ENCODE peak calls at places on chromosomes 2 and 18, in six cellular contexts. One of them, this sample, is unnamed.

GRCh38 chr2:203873461-203873860 is 5.9 kb downstream of the CTLA4 start:
- DNase-seq in left ventricle myocardium superior: no peak
- DNase-seq in activated CD4-positive, CD25-positive, alpha-beta regulatory T cell treated with anti-CD3 and anti-CD28 coated beads, Interleukin-2, amount 50 U/mL, for 72 hours: no peak
- DNase-seq in activated naive CD8-positive, alpha-beta T cell treated with anti-CD3 and anti-CD28 coated beads, Interleukin-2, amount 50 U/mL, for 24 hours: no peak
- DNase-seq in KG1: no peak
- DNase-seq in NCI-H2171 treated with DMSO at 0.1 percent for 48 hours: no peak
- DNase-seq in this sample: no peak

GRCh38 chr2:28030600-28030999 is 140.1 kb downstream of the BABAM2 start:
- DNase-seq in left ventricle myocardium superior: no peak
- DNase-seq in activated CD4-positive, CD25-positive, alpha-beta regulatory T cell treated with anti-CD3 and anti-CD28 coated beads, Interleukin-2, amount 50 U/mL, for 72 hours: no peak
- DNase-seq in activated naive CD8-positive, alpha-beta T cell treated with anti-CD3 and anti-CD28 coated beads, Interleukin-2, amount 50 U/mL, for 24 hours: no peak
- DNase-seq in KG1: no peak
- DNase-seq in NCI-H2171 treated with DMSO at 0.1 percent for 48 hours: no peak
- DNase-seq in this sample: no peak

GRCh38 chr18:335741-336140 is 67.9 kb upstream of the THOC1 start:
- DNase-seq in left ventricle myocardium superior: no peak
- DNase-seq in activated CD4-positive, CD25-positive, alpha-beta regulatory T cell treated with anti-CD3 and anti-CD28 coated beads, Interleukin-2, amount 50 U/mL, for 72 hours: no peak
- DNase-seq in activated naive CD8-positive, alpha-beta T cell treated with anti-CD3 and anti-CD28 coated beads, Interleukin-2, amount 50 U/mL, for 24 hours: no peak
- DNase-seq in KG1: no peak
- DNase-seq in NCI-H2171 treated with DMSO at 0.1 percent for 48 hours: no peak
- DNase-seq in this sample: peak; percentile 66

GRCh38 chr2:60759654-60760053 is 3.6 kb downstream of the PAPOLG start:
- DNase-seq in left ventricle myocardium superior: no peak
- DNase-seq in activated CD4-positive, CD25-positive, alpha-beta regulatory T cell treated with anti-CD3 and anti-CD28 coated beads, Interleukin-2, amount 50 U/mL, for 72 hours: no peak
- DNase-seq in activated naive CD8-positive, alpha-beta T cell treated with anti-CD3 and anti-CD28 coated beads, Interleukin-2, amount 50 U/mL, for 24 hours: no peak
- DNase-seq in KG1: no peak
- DNase-seq in NCI-H2171 treated with DMSO at 0.1 percent for 48 hours: no peak
- DNase-seq in this sample: no peak

GRCh38 chr2:149767516-149767974 is 180.0 kb upstream of the MMADHC start:
- DNase-seq in left ventricle myocardium superior: no peak
- DNase-seq in activated CD4-positive, CD25-positive, alpha-beta regulatory T cell treated with anti-CD3 and anti-CD28 coated beads, Interleukin-2, amount 50 U/mL, for 72 hours: no peak
- DNase-seq in activated naive CD8-positive, alpha-beta T cell treated with anti-CD3 and anti-CD28 coated beads, Interleukin-2, amount 50 U/mL, for 24 hours: no peak
- DNase-seq in KG1: no peak
- DNase-seq in NCI-H2171 treated with DMSO at 0.1 percent for 48 hours: peak; percentile 15
- DNase-seq in this sample: no peak

GRCh38 chr2:28102455-28102874 is 211.9 kb downstream of the BABAM2 start:
- DNase-seq in left ventricle myocardium superior: no peak
- DNase-seq in activated CD4-positive, CD25-positive, alpha-beta regulatory T cell treated with anti-CD3 and anti-CD28 coated beads, Interleukin-2, amount 50 U/mL, for 72 hours: no peak
- DNase-seq in activated naive CD8-positive, alpha-beta T cell treated with anti-CD3 and anti-CD28 coated beads, Interleukin-2, amount 50 U/mL, for 24 hours: no peak
- DNase-seq in KG1: no peak
- DNase-seq in NCI-H2171 treated with DMSO at 0.1 percent for 48 hours: no peak
- DNase-seq in this sample: no peak

GRCh38 chr2:232545511-232546375 is 4.6 kb downstream of the TIGD1 start:
- DNase-seq in left ventricle myocardium superior: no peak
- DNase-seq in activated CD4-positive, CD25-positive, alpha-beta regulatory T cell treated with anti-CD3 and anti-CD28 coated beads, Interleukin-2, amount 50 U/mL, for 72 hours: no peak
- DNase-seq in activated naive CD8-positive, alpha-beta T cell treated with anti-CD3 and anti-CD28 coated beads, Interleukin-2, amount 50 U/mL, for 24 hours: no peak
- DNase-seq in KG1: no peak
- DNase-seq in NCI-H2171 treated with DMSO at 0.1 percent for 48 hours: no peak
- DNase-seq in this sample: no peak

GRCh38 chr2:20897047-20897446 is 74.1 kb upstream of the LDAH start:
- DNase-seq in left ventricle myocardium superior: no peak
- DNase-seq in activated CD4-positive, CD25-positive, alpha-beta regulatory T cell treated with anti-CD3 and anti-CD28 coated beads, Interleukin-2, amount 50 U/mL, for 72 hours: no peak
- DNase-seq in activated naive CD8-positive, alpha-beta T cell treated with anti-CD3 and anti-CD28 coated beads, Interleukin-2, amount 50 U/mL, for 24 hours: no peak
- DNase-seq in KG1: no peak
- DNase-seq in NCI-H2171 treated with DMSO at 0.1 percent for 48 hours: no peak
- DNase-seq in this sample: no peak

GRCh38 chr18:61333746-61334490 is 688 bp downstream of the CDH20 start:
- DNase-seq in left ventricle myocardium superior: peak; percentile 19
- DNase-seq in activated CD4-positive, CD25-positive, alpha-beta regulatory T cell treated with anti-CD3 and anti-CD28 coated beads, Interleukin-2, amount 50 U/mL, for 72 hours: no peak
- DNase-seq in activated naive CD8-positive, alpha-beta T cell treated with anti-CD3 and anti-CD28 coated beads, Interleukin-2, amount 50 U/mL, for 24 hours: no peak
- DNase-seq in KG1: no peak
- DNase-seq in NCI-H2171 treated with DMSO at 0.1 percent for 48 hours: no peak
- DNase-seq in this sample: no peak

GRCh38 chr2:240987588-240987987 is 10.8 kb upstream of the SNED1 start:
- DNase-seq in left ventricle myocardium superior: peak; percentile 35
- DNase-seq in activated CD4-positive, CD25-positive, alpha-beta regulatory T cell treated with anti-CD3 and anti-CD28 coated beads, Interleukin-2, amount 50 U/mL, for 72 hours: no peak
- DNase-seq in activated naive CD8-positive, alpha-beta T cell treated with anti-CD3 and anti-CD28 coated beads, Interleukin-2, amount 50 U/mL, for 24 hours: no peak
- DNase-seq in KG1: no peak
- DNase-seq in NCI-H2171 treated with DMSO at 0.1 percent for 48 hours: no peak
- DNase-seq in this sample: peak; percentile 45

GRCh38 chr2:102635317-102635716 is 16.0 kb downstream of the SLC9A2 start:
- DNase-seq in left ventricle myocardium superior: no peak
- DNase-seq in activated CD4-positive, CD25-positive, alpha-beta regulatory T cell treated with anti-CD3 and anti-CD28 coated beads, Interleukin-2, amount 50 U/mL, for 72 hours: no peak
- DNase-seq in activated naive CD8-positive, alpha-beta T cell treated with anti-CD3 and anti-CD28 coated beads, Interleukin-2, amount 50 U/mL, for 24 hours: no peak
- DNase-seq in KG1: no peak
- DNase-seq in NCI-H2171 treated with DMSO at 0.1 percent for 48 hours: no peak
- DNase-seq in this sample: no peak

GRCh38 chr2:227006189-227006897 is 157.7 kb downstream of the COL4A4 start:
- DNase-seq in left ventricle myocardium superior: no peak
- DNase-seq in activated CD4-positive, CD25-positive, alpha-beta regulatory T cell treated with anti-CD3 and anti-CD28 coated beads, Interleukin-2, amount 50 U/mL, for 72 hours: no peak
- DNase-seq in activated naive CD8-positive, alpha-beta T cell treated with anti-CD3 and anti-CD28 coated beads, Interleukin-2, amount 50 U/mL, for 24 hours: no peak
- DNase-seq in KG1: no peak
- DNase-seq in NCI-H2171 treated with DMSO at 0.1 percent for 48 hours: no peak
- DNase-seq in this sample: no peak

GRCh38 chr2:102726128-102727087 is 35.4 kb upstream of the TMEM182 start:
- DNase-seq in left ventricle myocardium superior: no peak
- DNase-seq in activated CD4-positive, CD25-positive, alpha-beta regulatory T cell treated with anti-CD3 and anti-CD28 coated beads, Interleukin-2, amount 50 U/mL, for 72 hours: no peak
- DNase-seq in activated naive CD8-positive, alpha-beta T cell treated with anti-CD3 and anti-CD28 coated beads, Interleukin-2, amount 50 U/mL, for 24 hours: no peak
- DNase-seq in KG1: no peak
- DNase-seq in NCI-H2171 treated with DMSO at 0.1 percent for 48 hours: no peak
- DNase-seq in this sample: no peak

GRCh38 chr2:218638372-218638771 is 21.1 kb downstream of the ZNF142 start:
- DNase-seq in left ventricle myocardium superior: no peak
- DNase-seq in activated CD4-positive, CD25-positive, alpha-beta regulatory T cell treated with anti-CD3 and anti-CD28 coated beads, Interleukin-2, amount 50 U/mL, for 72 hours: no peak
- DNase-seq in activated naive CD8-positive, alpha-beta T cell treated with anti-CD3 and anti-CD28 coated beads, Interleukin-2, amount 50 U/mL, for 24 hours: no peak
- DNase-seq in KG1: no peak
- DNase-seq in NCI-H2171 treated with DMSO at 0.1 percent for 48 hours: no peak
- DNase-seq in this sample: no peak

GRCh38 chr2:190545756-190546385 is 11.3 kb upstream of the NEMP2 start:
- DNase-seq in left ventricle myocardium superior: no peak
- DNase-seq in activated CD4-positive, CD25-positive, alpha-beta regulatory T cell treated with anti-CD3 and anti-CD28 coated beads, Interleukin-2, amount 50 U/mL, for 72 hours: no peak
- DNase-seq in activated naive CD8-positive, alpha-beta T cell treated with anti-CD3 and anti-CD28 coated beads, Interleukin-2, amount 50 U/mL, for 24 hours: no peak
- DNase-seq in KG1: no peak
- DNase-seq in NCI-H2171 treated with DMSO at 0.1 percent for 48 hours: no peak
- DNase-seq in this sample: no peak

GRCh38 chr2:8389373-8390108 is 292.3 kb upstream of the ID2 start:
- DNase-seq in left ventricle myocardium superior: no peak
- DNase-seq in activated CD4-positive, CD25-positive, alpha-beta regulatory T cell treated with anti-CD3 and anti-CD28 coated beads, Interleukin-2, amount 50 U/mL, for 72 hours: no peak
- DNase-seq in activated naive CD8-positive, alpha-beta T cell treated with anti-CD3 and anti-CD28 coated beads, Interleukin-2, amount 50 U/mL, for 24 hours: no peak
- DNase-seq in KG1: no peak
- DNase-seq in NCI-H2171 treated with DMSO at 0.1 percent for 48 hours: no peak
- DNase-seq in this sample: no peak

GRCh38 chr2:42795871-42796301 is 3.5 kb upstream of the HAAO start:
- DNase-seq in left ventricle myocardium superior: peak; percentile 48
- DNase-seq in activated CD4-positive, CD25-positive, alpha-beta regulatory T cell treated with anti-CD3 and anti-CD28 coated beads, Interleukin-2, amount 50 U/mL, for 72 hours: no peak
- DNase-seq in activated naive CD8-positive, alpha-beta T cell treated with anti-CD3 and anti-CD28 coated beads, Interleukin-2, amount 50 U/mL, for 24 hours: no peak
- DNase-seq in KG1: no peak
- DNase-seq in NCI-H2171 treated with DMSO at 0.1 percent for 48 hours: peak; percentile 78
- DNase-seq in this sample: no peak

GRCh38 chr2:3692375-3692774 is 11.0 kb upstream of the DCDC2C start:
- DNase-seq in left ventricle myocardium superior: no peak
- DNase-seq in activated CD4-positive, CD25-positive, alpha-beta regulatory T cell treated with anti-CD3 and anti-CD28 coated beads, Interleukin-2, amount 50 U/mL, for 72 hours: no peak
- DNase-seq in activated naive CD8-positive, alpha-beta T cell treated with anti-CD3 and anti-CD28 coated beads, Interleukin-2, amount 50 U/mL, for 24 hours: no peak
- DNase-seq in KG1: no peak
- DNase-seq in NCI-H2171 treated with DMSO at 0.1 percent for 48 hours: peak; percentile 63
- DNase-seq in this sample: no peak

GRCh38 chr18:69935319-69936190 is 12.1 kb downstream of the CD226 start:
- DNase-seq in left ventricle myocardium superior: no peak
- DNase-seq in activated CD4-positive, CD25-positive, alpha-beta regulatory T cell treated with anti-CD3 and anti-CD28 coated beads, Interleukin-2, amount 50 U/mL, for 72 hours: peak; percentile 62
- DNase-seq in activated naive CD8-positive, alpha-beta T cell treated with anti-CD3 and anti-CD28 coated beads, Interleukin-2, amount 50 U/mL, for 24 hours: peak; percentile 82
- DNase-seq in KG1: no peak
- DNase-seq in NCI-H2171 treated with DMSO at 0.1 percent for 48 hours: no peak
- DNase-seq in this sample: no peak

GRCh38 chr2:234930397-234930796 is 21.4 kb upstream of the SH3BP4 start:
- DNase-seq in left ventricle myocardium superior: no peak
- DNase-seq in activated CD4-positive, CD25-positive, alpha-beta regulatory T cell treated with anti-CD3 and anti-CD28 coated beads, Interleukin-2, amount 50 U/mL, for 72 hours: no peak
- DNase-seq in activated naive CD8-positive, alpha-beta T cell treated with anti-CD3 and anti-CD28 coated beads, Interleukin-2, amount 50 U/mL, for 24 hours: no peak
- DNase-seq in KG1: no peak
- DNase-seq in NCI-H2171 treated with DMSO at 0.1 percent for 48 hours: peak; percentile 33
- DNase-seq in this sample: no peak

GRCh38 chr2:143128681-143129580 is at the start of gene ARHGAP15:
- DNase-seq in left ventricle myocardium superior: no peak
- DNase-seq in activated CD4-positive, CD25-positive, alpha-beta regulatory T cell treated with anti-CD3 and anti-CD28 coated beads, Interleukin-2, amount 50 U/mL, for 72 hours: peak; percentile 63
- DNase-seq in activated naive CD8-positive, alpha-beta T cell treated with anti-CD3 and anti-CD28 coated beads, Interleukin-2, amount 50 U/mL, for 24 hours: peak; percentile 66
- DNase-seq in KG1: peak; percentile 97
- DNase-seq in NCI-H2171 treated with DMSO at 0.1 percent for 48 hours: no peak
- DNase-seq in this sample: peak; percentile 58

This sample was measured in CD14-positive monocyte.